ENCODE peak calls at places on chromosome 4, in eight cellular contexts. One of them, this sample, is unnamed.

GRCh38 chr4:31089815-31090214 is 369.6 kb downstream of the PCDH7 start:
- DNase-seq in ovary: no peak
- DNase-seq in GM23338: no peak
- DNase-seq in GM12865: no peak
- DNase-seq in heart right ventricle: peak; percentile 67
- DNase-seq in HTR-8/SVneo: no peak
- DNase-seq in anterior cingulate cortex: no peak
- DNase-seq in astrocyte of the spinal cord: peak; percentile 48
- DNase-seq in this sample: no peak

GRCh38 chr4:146417822-146418221 is 103.9 kb downstream of the SLC10A7 start:
- DNase-seq in ovary: no peak
- DNase-seq in GM23338: no peak
- DNase-seq in GM12865: no peak
- DNase-seq in heart right ventricle: no peak
- DNase-seq in HTR-8/SVneo: no peak
- DNase-seq in anterior cingulate cortex: no peak
- DNase-seq in astrocyte of the spinal cord: no peak
- DNase-seq in this sample: no peak

GRCh38 chr4:99723555-99724450 is 66.2 kb upstream of the C4orf54 start:
- DNase-seq in ovary: peak; percentile 66
- DNase-seq in GM23338: no peak
- DNase-seq in GM12865: no peak
- DNase-seq in heart right ventricle: peak; percentile 55
- DNase-seq in HTR-8/SVneo: peak; percentile 10
- DNase-seq in anterior cingulate cortex: peak; percentile 10
- DNase-seq in astrocyte of the spinal cord: peak; percentile 54
- DNase-seq in this sample: peak; percentile 48

GRCh38 chr4:39613093-39613656 is 25.5 kb downstream of the SMIM14 start:
- DNase-seq in ovary: no peak
- DNase-seq in GM23338: no peak
- DNase-seq in GM12865: peak; percentile 75
- DNase-seq in heart right ventricle: no peak
- DNase-seq in HTR-8/SVneo: no peak
- DNase-seq in anterior cingulate cortex: no peak
- DNase-seq in astrocyte of the spinal cord: peak; percentile 54
- DNase-seq in this sample: no peak

GRCh38 chr4:76738081-76738931 is 159.6 kb downstream of the SOWAHB start:
- DNase-seq in ovary: no peak
- DNase-seq in GM23338: no peak
- DNase-seq in GM12865: peak; percentile 46
- DNase-seq in heart right ventricle: peak; percentile 31
- DNase-seq in HTR-8/SVneo: no peak
- DNase-seq in anterior cingulate cortex: no peak
- DNase-seq in astrocyte of the spinal cord: peak; percentile 74
- DNase-seq in this sample: no peak

GRCh38 chr4:73407227-73407673 is 3.2 kb downstream of the ALB start:
- DNase-seq in ovary: no peak
- DNase-seq in GM23338: no peak
- DNase-seq in GM12865: no peak
- DNase-seq in heart right ventricle: no peak
- DNase-seq in HTR-8/SVneo: no peak
- DNase-seq in anterior cingulate cortex: no peak
- DNase-seq in astrocyte of the spinal cord: no peak
- DNase-seq in this sample: no peak

GRCh38 chr4:142565771-142566170 is 280.3 kb downstream of the INPP4B start:
- DNase-seq in ovary: no peak
- DNase-seq in GM23338: no peak
- DNase-seq in GM12865: peak; percentile 7
- DNase-seq in heart right ventricle: no peak
- DNase-seq in HTR-8/SVneo: no peak
- DNase-seq in anterior cingulate cortex: no peak
- DNase-seq in astrocyte of the spinal cord: no peak
- DNase-seq in this sample: no peak

GRCh38 chr4:163744861-163745260 is 250.4 kb downstream of the TMA16 start:
- DNase-seq in ovary: no peak
- DNase-seq in GM23338: no peak
- DNase-seq in GM12865: peak; percentile 80
- DNase-seq in heart right ventricle: no peak
- DNase-seq in HTR-8/SVneo: no peak
- DNase-seq in anterior cingulate cortex: no peak
- DNase-seq in astrocyte of the spinal cord: no peak
- DNase-seq in this sample: no peak

GRCh38 chr4:166675411-166675810 is 558.9 kb downstream of the SPOCK3 start:
- DNase-seq in ovary: no peak
- DNase-seq in GM23338: no peak
- DNase-seq in GM12865: no peak
- DNase-seq in heart right ventricle: no peak
- DNase-seq in HTR-8/SVneo: peak; percentile 71
- DNase-seq in anterior cingulate cortex: no peak
- DNase-seq in astrocyte of the spinal cord: peak; percentile 85
- DNase-seq in this sample: peak; percentile 18

GRCh38 chr4:126269106-126269505 is 954.4 kb downstream of the FAT4 start:
- DNase-seq in ovary: no peak
- DNase-seq in GM23338: no peak
- DNase-seq in GM12865: no peak
- DNase-seq in heart right ventricle: peak; percentile 29
- DNase-seq in HTR-8/SVneo: no peak
- DNase-seq in anterior cingulate cortex: no peak
- DNase-seq in astrocyte of the spinal cord: no peak
- DNase-seq in this sample: no peak

GRCh38 chr4:15322016-15322415 is 105.8 kb upstream of the C1QTNF7 start:
- DNase-seq in ovary: no peak
- DNase-seq in GM23338: no peak
- DNase-seq in GM12865: no peak
- DNase-seq in heart right ventricle: no peak
- DNase-seq in HTR-8/SVneo: no peak
- DNase-seq in anterior cingulate cortex: no peak
- DNase-seq in astrocyte of the spinal cord: no peak
- DNase-seq in this sample: no peak

GRCh38 chr4:30718021-30718888 is 1.9 kb upstream of the PCDH7 start:
- DNase-seq in ovary: peak; percentile 52
- DNase-seq in GM23338: peak; percentile 71
- DNase-seq in GM12865: no peak
- DNase-seq in heart right ventricle: peak; percentile 29
- DNase-seq in HTR-8/SVneo: peak; percentile 53
- DNase-seq in anterior cingulate cortex: peak; percentile 68
- DNase-seq in astrocyte of the spinal cord: no peak
- DNase-seq in this sample: peak; percentile 42

GRCh38 chr4:3344104-3344503 is 51.3 kb downstream of the RGS12 start:
- DNase-seq in ovary: no peak
- DNase-seq in GM23338: no peak
- DNase-seq in GM12865: no peak
- DNase-seq in heart right ventricle: no peak
- DNase-seq in HTR-8/SVneo: no peak
- DNase-seq in anterior cingulate cortex: no peak
- DNase-seq in astrocyte of the spinal cord: no peak
- DNase-seq in this sample: no peak

GRCh38 chr4:6892190-6892908 is 17.3 kb upstream of the TBC1D14 start:
- DNase-seq in ovary: no peak
- DNase-seq in GM23338: peak; percentile 71
- DNase-seq in GM12865: no peak
- DNase-seq in heart right ventricle: peak; percentile 51
- DNase-seq in HTR-8/SVneo: no peak
- DNase-seq in anterior cingulate cortex: no peak
- DNase-seq in astrocyte of the spinal cord: peak; percentile 74
- DNase-seq in this sample: no peak

GRCh38 chr4:1006856-1007255 is 4.6 kb upstream of the FGFRL1 start:
- DNase-seq in ovary: no peak
- DNase-seq in GM23338: no peak
- DNase-seq in GM12865: no peak
- DNase-seq in heart right ventricle: no peak
- DNase-seq in HTR-8/SVneo: no peak
- DNase-seq in anterior cingulate cortex: no peak
- DNase-seq in astrocyte of the spinal cord: no peak
- DNase-seq in this sample: no peak

GRCh38 chr4:148110169-148110568 is 332.0 kb downstream of the NR3C2 start:
- DNase-seq in ovary: no peak
- DNase-seq in GM23338: no peak
- DNase-seq in GM12865: no peak
- DNase-seq in heart right ventricle: no peak
- DNase-seq in HTR-8/SVneo: no peak
- DNase-seq in anterior cingulate cortex: no peak
- DNase-seq in astrocyte of the spinal cord: no peak
- DNase-seq in this sample: no peak

GRCh38 chr4:76607266-76607799 is 172.3 kb downstream of the SHROOM3 start:
- DNase-seq in ovary: no peak
- DNase-seq in GM23338: peak; percentile 53
- DNase-seq in GM12865: peak; percentile 89
- DNase-seq in heart right ventricle: no peak
- DNase-seq in HTR-8/SVneo: no peak
- DNase-seq in anterior cingulate cortex: no peak
- DNase-seq in astrocyte of the spinal cord: no peak
- DNase-seq in this sample: no peak

GRCh38 chr4:111847256-111848108 is 297.8 kb upstream of the FAM241A start:
- DNase-seq in ovary: no peak
- DNase-seq in GM23338: peak; percentile 53
- DNase-seq in GM12865: no peak
- DNase-seq in heart right ventricle: no peak
- DNase-seq in HTR-8/SVneo: no peak
- DNase-seq in anterior cingulate cortex: no peak
- DNase-seq in astrocyte of the spinal cord: no peak
- DNase-seq in this sample: no peak

GRCh38 chr4:2497931-2498330 is 29.0 kb downstream of the RNF4 start:
- DNase-seq in ovary: no peak
- DNase-seq in GM23338: no peak
- DNase-seq in GM12865: peak; percentile 95
- DNase-seq in heart right ventricle: peak; percentile 13
- DNase-seq in HTR-8/SVneo: no peak
- DNase-seq in anterior cingulate cortex: no peak
- DNase-seq in astrocyte of the spinal cord: no peak
- DNase-seq in this sample: no peak

GRCh38 chr4:2395038-2395437 is 23.4 kb downstream of the ZFYVE28 start:
- DNase-seq in ovary: no peak
- DNase-seq in GM23338: no peak
- DNase-seq in GM12865: no peak
- DNase-seq in heart right ventricle: no peak
- DNase-seq in HTR-8/SVneo: no peak
- DNase-seq in anterior cingulate cortex: no peak
- DNase-seq in astrocyte of the spinal cord: peak; percentile 54
- DNase-seq in this sample: no peak

GRCh38 chr4:20839957-20840356 is 139.7 kb downstream of the PACRGL start:
- DNase-seq in ovary: no peak
- DNase-seq in GM23338: no peak
- DNase-seq in GM12865: no peak
- DNase-seq in heart right ventricle: no peak
- DNase-seq in HTR-8/SVneo: peak; percentile 33
- DNase-seq in anterior cingulate cortex: no peak
- DNase-seq in astrocyte of the spinal cord: peak; percentile 76
- DNase-seq in this sample: peak; percentile 42

GRCh38 chr4:121690001-121690400 is 6.8 kb downstream of the ANXA5 start:
- DNase-seq in ovary: no peak
- DNase-seq in GM23338: no peak
- DNase-seq in GM12865: peak; percentile 25
- DNase-seq in heart right ventricle: no peak
- DNase-seq in HTR-8/SVneo: no peak
- DNase-seq in anterior cingulate cortex: no peak
- DNase-seq in astrocyte of the spinal cord: peak; percentile 66
- DNase-seq in this sample: peak; percentile 16

GRCh38 chr4:961651-962230 is 11.6 kb downstream of the DGKQ start:
- DNase-seq in ovary: no peak
- DNase-seq in GM23338: no peak
- DNase-seq in GM12865: no peak
- DNase-seq in heart right ventricle: no peak
- DNase-seq in HTR-8/SVneo: no peak
- DNase-seq in anterior cingulate cortex: no peak
- DNase-seq in astrocyte of the spinal cord: no peak
- DNase-seq in this sample: no peak

GRCh38 chr4:24686866-24687672 is 102.7 kb upstream of the DHX15 start:
- DNase-seq in ovary: no peak
- DNase-seq in GM23338: peak; percentile 78
- DNase-seq in GM12865: peak; percentile 39
- DNase-seq in heart right ventricle: no peak
- DNase-seq in HTR-8/SVneo: peak; percentile 21
- DNase-seq in anterior cingulate cortex: no peak
- DNase-seq in astrocyte of the spinal cord: no peak
- DNase-seq in this sample: peak; percentile 2

GRCh38 chr4:4437798-4438470 is 51.0 kb downstream of the NSG1 start:
- DNase-seq in ovary: no peak
- DNase-seq in GM23338: no peak
- DNase-seq in GM12865: no peak
- DNase-seq in heart right ventricle: no peak
- DNase-seq in HTR-8/SVneo: no peak
- DNase-seq in anterior cingulate cortex: no peak
- DNase-seq in astrocyte of the spinal cord: no peak
- DNase-seq in this sample: no peak

GRCh38 chr4:154010377-154010776 is 221.5 kb upstream of the SFRP2 start:
- DNase-seq in ovary: no peak
- DNase-seq in GM23338: no peak
- DNase-seq in GM12865: no peak
- DNase-seq in heart right ventricle: no peak
- DNase-seq in HTR-8/SVneo: no peak
- DNase-seq in anterior cingulate cortex: no peak
- DNase-seq in astrocyte of the spinal cord: no peak
- DNase-seq in this sample: no peak

GRCh38 chr4:65502151-65502691 is 168.1 kb downstream of the EPHA5 start:
- DNase-seq in ovary: no peak
- DNase-seq in GM23338: no peak
- DNase-seq in GM12865: no peak
- DNase-seq in heart right ventricle: no peak
- DNase-seq in HTR-8/SVneo: no peak
- DNase-seq in anterior cingulate cortex: no peak
- DNase-seq in astrocyte of the spinal cord: peak; percentile 84
- DNase-seq in this sample: no peak

GRCh38 chr4:109406337-109406931 is 27.2 kb upstream of the SEC24B start:
- DNase-seq in ovary: no peak
- DNase-seq in GM23338: peak; percentile 83
- DNase-seq in GM12865: peak; percentile 75
- DNase-seq in heart right ventricle: peak; percentile 32
- DNase-seq in HTR-8/SVneo: peak; percentile 57
- DNase-seq in anterior cingulate cortex: no peak
- DNase-seq in astrocyte of the spinal cord: peak; percentile 74
- DNase-seq in this sample: peak; percentile 52

GRCh38 chr4:3387943-3388348 is 53.8 kb upstream of the HGFAC start:
- DNase-seq in ovary: peak; percentile 75
- DNase-seq in GM23338: no peak
- DNase-seq in GM12865: peak; percentile 52
- DNase-seq in heart right ventricle: peak; percentile 91
- DNase-seq in HTR-8/SVneo: peak; percentile 54
- DNase-seq in anterior cingulate cortex: peak; percentile 27
- DNase-seq in astrocyte of the spinal cord: peak; percentile 19
- DNase-seq in this sample: peak; percentile 21

GRCh38 chr4:109574931-109575804 is 15.1 kb downstream of the MCUB start:
- DNase-seq in ovary: no peak
- DNase-seq in GM23338: no peak
- DNase-seq in GM12865: no peak
- DNase-seq in heart right ventricle: no peak
- DNase-seq in HTR-8/SVneo: no peak
- DNase-seq in anterior cingulate cortex: no peak
- DNase-seq in astrocyte of the spinal cord: no peak
- DNase-seq in this sample: no peak

GRCh38 chr4:118740869-118741268 is 55.7 kb downstream of the METTL14 start:
- DNase-seq in ovary: no peak
- DNase-seq in GM23338: peak; percentile 43
- DNase-seq in GM12865: no peak
- DNase-seq in heart right ventricle: no peak
- DNase-seq in HTR-8/SVneo: peak; percentile 6
- DNase-seq in anterior cingulate cortex: no peak
- DNase-seq in astrocyte of the spinal cord: no peak
- DNase-seq in this sample: peak; percentile 46

GRCh38 chr4:157713342-157713741 is 459.5 kb downstream of the GASK1B start:
- DNase-seq in ovary: no peak
- DNase-seq in GM23338: no peak
- DNase-seq in GM12865: no peak
- DNase-seq in heart right ventricle: no peak
- DNase-seq in HTR-8/SVneo: no peak
- DNase-seq in anterior cingulate cortex: no peak
- DNase-seq in astrocyte of the spinal cord: no peak
- DNase-seq in this sample: no peak

GRCh38 chr4:52052475-52052780 is 1.3 kb downstream of the SPATA18 start:
- DNase-seq in ovary: no peak
- DNase-seq in GM23338: peak; percentile 26
- DNase-seq in GM12865: peak; percentile 53
- DNase-seq in heart right ventricle: peak; percentile 44
- DNase-seq in HTR-8/SVneo: no peak
- DNase-seq in anterior cingulate cortex: no peak
- DNase-seq in astrocyte of the spinal cord: peak; percentile 22
- DNase-seq in this sample: no peak

GRCh38 chr4:182593413-182593812 is 323.8 kb downstream of the DCTD start:
- DNase-seq in ovary: no peak
- DNase-seq in GM23338: no peak
- DNase-seq in GM12865: no peak
- DNase-seq in heart right ventricle: no peak
- DNase-seq in HTR-8/SVneo: no peak
- DNase-seq in anterior cingulate cortex: no peak
- DNase-seq in astrocyte of the spinal cord: no peak
- DNase-seq in this sample: no peak

This sample was measured in ACHN.